ENCODE peak calls at places on chromosomes 12 and 14, in ten cellular contexts. S is RCC 7860, Y is heart left ventricle, A is HFF-Myc, G is T1000, T is keratinocyte, U is AG10803, O is AG04450, J is T-helper 1 cell, Q is NCI-H774. F is an unnamed sample.

GRCh38 chr14:103845327-103845726 is 2.0 kb downstream of the PPP1R13B start:
- DNase-seq in Y (no peak), O (no peak), G (no peak), J (no peak), T (no peak), A (no peak), Q (no peak), S (no peak), U (no peak), F (no peak)

GRCh38 chr12:76738824-76739579 is 24.9 kb upstream of the ZDHHC17 start:
- DNase-seq in U (no peak), G (no peak), Q (no peak), A (no peak), J (no peak), T (no peak), Y (no peak), O (no peak), S (no peak), F (no peak)

GRCh38 chr14:102893452-102893851 is 29.0 kb upstream of the AMN start:
- DNase-seq in O (peak; percentile 93), J (no peak), T (no peak), G (no peak), S (no peak), Y (no peak), Q (no peak), A (peak; percentile 41), U (peak; percentile 98), F (no peak)

GRCh38 chr12:85920324-85920947 is 46.3 kb downstream of the NTS start:
- DNase-seq in U (peak; percentile 7), Q (peak; percentile 53), Y (no peak), A (peak; percentile 1), O (no peak), J (peak; percentile 6), T (no peak), S (peak; percentile 17), G (no peak), F (no peak)

GRCh38 chr12:65695077-65695865 is 129.0 kb upstream of the HMGA2 start:
- DNase-seq in J (no peak), S (peak; percentile 96), Y (peak; percentile 70), T (peak; percentile 84), G (no peak), U (peak; percentile 94), A (peak; percentile 72), Q (peak; percentile 52), O (peak; percentile 93), F (peak; percentile 23)

GRCh38 chr12:72832024-72832423 is 559.9 kb downstream of the TRHDE start:
- DNase-seq in U (no peak), J (no peak), Y (no peak), O (no peak), A (no peak), T (no peak), G (no peak), Q (no peak), S (no peak), F (no peak)

GRCh38 chr14:54138024-54138353 is 181.4 kb upstream of the BMP4 start:
- DNase-seq in J (no peak), U (no peak), O (no peak), Y (no peak), A (no peak), T (no peak), Q (no peak), S (no peak), G (no peak), F (no peak)

GRCh38 chr14:22427771-22428228 is 161.2 kb downstream of the DAD1 start:
- DNase-seq in Y (no peak), J (no peak), Q (no peak), G (no peak), T (no peak), O (no peak), A (no peak), S (no peak), U (peak; percentile 63), F (peak; percentile 35)

GRCh38 chr12:101221301-101221700 is 11.3 kb upstream of the SLC5A8 start:
- DNase-seq in U (no peak), T (no peak), G (no peak), A (no peak), Q (no peak), Y (no peak), J (no peak), S (no peak), O (no peak), F (no peak)

GRCh38 chr12:6494351-6494743 is 445 bp downstream of the NCAPD2 start:
- DNase-seq in Q (no peak), A (no peak), S (no peak), O (no peak), J (no peak), G (no peak), Y (no peak), U (no peak), T (no peak), F (no peak)

GRCh38 chr12:111451649-111452129 is 46.0 kb downstream of the SH2B3 start:
- DNase-seq in Q (peak; percentile 42), O (no peak), A (no peak), G (no peak), Y (no peak), J (peak; percentile 50), S (peak; percentile 50), U (peak; percentile 59), T (no peak), F (no peak)

GRCh38 chr12:95942106-95942531 is 295 bp downstream of the CCDC38 start:
- DNase-seq in G (no peak), O (no peak), U (no peak), T (no peak), J (no peak), A (no peak), Q (no peak), S (no peak), Y (no peak), F (no peak)

GRCh38 chr14:21019377-21019776 is 5.5 kb downstream of the NDRG2 start:
- DNase-seq in T (no peak), Y (no peak), J (no peak), Q (no peak), S (no peak), O (no peak), U (no peak), A (no peak), G (no peak), F (no peak)

GRCh38 chr14:22386924-22387775 is 201.9 kb downstream of the DAD1 start:
- DNase-seq in A (peak; percentile 70), S (peak; percentile 21), J (no peak), G (peak; percentile 58), U (peak; percentile 69), Y (no peak), Q (peak; percentile 50), O (peak; percentile 47), T (peak; percentile 17), F (peak; percentile 71)

GRCh38 chr12:53989227-53990113 is 4.5 kb downstream of the HOXC10 start:
- DNase-seq in O (no peak), A (no peak), G (no peak), Y (no peak), S (no peak), T (no peak), J (peak; percentile 41), U (peak; percentile 88), Q (peak; percentile 31), F (no peak)

GRCh38 chr12:95545731-95546490 is 5.4 kb downstream of the USP44 start:
- DNase-seq in S (no peak), Y (no peak), T (no peak), O (no peak), A (no peak), Q (peak; percentile 70), G (no peak), U (no peak), J (no peak), F (no peak)

GRCh38 chr12:28122756-28123155 is 67.5 kb upstream of the CCDC91 start:
- DNase-seq in J (no peak), A (no peak), G (no peak), T (no peak), Q (no peak), S (no peak), O (no peak), U (no peak), Y (no peak), F (no peak)

GRCh38 chr12:67827820-67828383 is 161.3 kb upstream of the IFNG-AS1 start:
- DNase-seq in Q (no peak), T (peak; percentile 65), A (peak; percentile 86), U (peak; percentile 91), O (peak; percentile 87), J (peak; percentile 54), G (peak; percentile 58), S (peak; percentile 90), Y (no peak), F (no peak)